ENCODE peak calls at places on chromosomes 7 and 10, in nine cellular contexts. One of them, this sample, is unnamed.

GRCh38 chr10:69057261-69057950 is 30.5 kb upstream of the SRGN start:
- DNase-seq in NCI-H1105: no peak
- DNase-seq in AG04450: no peak
- DNase-seq in Daoy: no peak
- DNase-seq in amniotic epithelial cell: no peak
- DNase-seq in nucleus accumbens: peak; percentile 19
- DNase-seq in T-helper 17 cell: no peak
- DNase-seq in LNCaP clone FGC: no peak
- DNase-seq in GM12892: no peak
- DNase-seq in this sample: no peak

GRCh38 chr7:45874408-45875131 is 1.7 kb upstream of the CCDC201 start:
- DNase-seq in Daoy: peak; percentile 87
- DNase-seq in T-helper 17 cell: no peak
- DNase-seq in GM12892: no peak
- DNase-seq in LNCaP clone FGC: no peak
- DNase-seq in nucleus accumbens: no peak
- DNase-seq in amniotic epithelial cell: peak; percentile 94
- DNase-seq in AG04450: peak; percentile 45
- DNase-seq in NCI-H1105: no peak
- DNase-seq in this sample: peak; percentile 83

GRCh38 chr10:101011517-101012423 is 12.2 kb downstream of the LZTS2 start:
- DNase-seq in amniotic epithelial cell: peak; percentile 9
- DNase-seq in LNCaP clone FGC: no peak
- DNase-seq in Daoy: no peak
- DNase-seq in GM12892: no peak
- DNase-seq in AG04450: no peak
- DNase-seq in nucleus accumbens: peak; percentile 15
- DNase-seq in T-helper 17 cell: no peak
- DNase-seq in NCI-H1105: no peak
- DNase-seq in this sample: no peak

GRCh38 chr7:32275216-32275979 is 205.2 kb upstream of the PDE1C start:
- DNase-seq in GM12892: no peak
- DNase-seq in nucleus accumbens: no peak
- DNase-seq in AG04450: no peak
- DNase-seq in amniotic epithelial cell: no peak
- DNase-seq in LNCaP clone FGC: no peak
- DNase-seq in NCI-H1105: no peak
- DNase-seq in Daoy: peak; percentile 86
- DNase-seq in T-helper 17 cell: no peak
- DNase-seq in this sample: peak; percentile 28

GRCh38 chr7:100914879-100915442 is 19.3 kb upstream of the ACHE start:
- DNase-seq in LNCaP clone FGC: no peak
- DNase-seq in GM12892: no peak
- DNase-seq in Daoy: peak; percentile 80
- DNase-seq in nucleus accumbens: no peak
- DNase-seq in NCI-H1105: no peak
- DNase-seq in AG04450: no peak
- DNase-seq in T-helper 17 cell: no peak
- DNase-seq in amniotic epithelial cell: no peak
- DNase-seq in this sample: peak; percentile 33

GRCh38 chr10:110455440-110455839 is 42.3 kb upstream of the DUSP5 start:
- DNase-seq in LNCaP clone FGC: no peak
- DNase-seq in Daoy: no peak
- DNase-seq in amniotic epithelial cell: no peak
- DNase-seq in AG04450: no peak
- DNase-seq in GM12892: no peak
- DNase-seq in nucleus accumbens: no peak
- DNase-seq in T-helper 17 cell: no peak
- DNase-seq in NCI-H1105: no peak
- DNase-seq in this sample: no peak

GRCh38 chr10:62772186-62772950 is 32.2 kb upstream of the ADO start:
- DNase-seq in Daoy: no peak
- DNase-seq in NCI-H1105: no peak
- DNase-seq in LNCaP clone FGC: no peak
- DNase-seq in GM12892: no peak
- DNase-seq in AG04450: no peak
- DNase-seq in nucleus accumbens: no peak
- DNase-seq in T-helper 17 cell: no peak
- DNase-seq in amniotic epithelial cell: no peak
- DNase-seq in this sample: peak; percentile 56

GRCh38 chr10:44752451-44753441 is 158.4 kb upstream of the TMEM72 start:
- DNase-seq in nucleus accumbens: no peak
- DNase-seq in T-helper 17 cell: no peak
- DNase-seq in Daoy: peak; percentile 85
- DNase-seq in GM12892: no peak
- DNase-seq in NCI-H1105: no peak
- DNase-seq in amniotic epithelial cell: peak; percentile 39
- DNase-seq in AG04450: peak; percentile 79
- DNase-seq in LNCaP clone FGC: peak; percentile 100
- DNase-seq in this sample: peak; percentile 90

GRCh38 chr10:71242621-71243009 is 30.2 kb downstream of the UNC5B start:
- DNase-seq in T-helper 17 cell: no peak
- DNase-seq in GM12892: no peak
- DNase-seq in NCI-H1105: no peak
- DNase-seq in nucleus accumbens: no peak
- DNase-seq in AG04450: no peak
- DNase-seq in Daoy: no peak
- DNase-seq in amniotic epithelial cell: no peak
- DNase-seq in LNCaP clone FGC: no peak
- DNase-seq in this sample: no peak

GRCh38 chr10:130301026-130301892 is 165.1 kb downstream of the GLRX3 start:
- DNase-seq in Daoy: peak; percentile 81
- DNase-seq in NCI-H1105: no peak
- DNase-seq in LNCaP clone FGC: peak; percentile 41
- DNase-seq in AG04450: no peak
- DNase-seq in nucleus accumbens: no peak
- DNase-seq in GM12892: no peak
- DNase-seq in T-helper 17 cell: peak; percentile 56
- DNase-seq in amniotic epithelial cell: peak; percentile 41
- DNase-seq in this sample: no peak

GRCh38 chr7:140541513-140542192 is 62.3 kb upstream of the MKRN1 start:
- DNase-seq in Daoy: peak; percentile 91
- DNase-seq in T-helper 17 cell: no peak
- DNase-seq in amniotic epithelial cell: peak; percentile 95
- DNase-seq in AG04450: peak; percentile 82
- DNase-seq in NCI-H1105: peak; percentile 86
- DNase-seq in LNCaP clone FGC: no peak
- DNase-seq in GM12892: no peak
- DNase-seq in nucleus accumbens: no peak
- DNase-seq in this sample: peak; percentile 97

GRCh38 chr7:43869898-43870240 is 552 bp upstream of the MRPS24 start:
- DNase-seq in T-helper 17 cell: no peak
- DNase-seq in Daoy: peak; percentile 94
- DNase-seq in LNCaP clone FGC: no peak
- DNase-seq in NCI-H1105: no peak
- DNase-seq in nucleus accumbens: no peak
- DNase-seq in amniotic epithelial cell: peak; percentile 93
- DNase-seq in GM12892: no peak
- DNase-seq in AG04450: peak; percentile 86
- DNase-seq in this sample: peak; percentile 97

GRCh38 chr10:112330154-112330553 is 43.8 kb upstream of the ACSL5 start:
- DNase-seq in amniotic epithelial cell: no peak
- DNase-seq in Daoy: no peak
- DNase-seq in nucleus accumbens: no peak
- DNase-seq in GM12892: no peak
- DNase-seq in T-helper 17 cell: no peak
- DNase-seq in AG04450: no peak
- DNase-seq in LNCaP clone FGC: no peak
- DNase-seq in NCI-H1105: no peak
- DNase-seq in this sample: no peak

GRCh38 chr10:34766811-34767516 is 48.1 kb downstream of the PARD3 start:
- DNase-seq in nucleus accumbens: no peak
- DNase-seq in Daoy: no peak
- DNase-seq in NCI-H1105: no peak
- DNase-seq in GM12892: no peak
- DNase-seq in amniotic epithelial cell: no peak
- DNase-seq in AG04450: no peak
- DNase-seq in T-helper 17 cell: no peak
- DNase-seq in LNCaP clone FGC: no peak
- DNase-seq in this sample: no peak

GRCh38 chr7:158279539-158280466 is 307.8 kb downstream of the PTPRN2 start:
- DNase-seq in NCI-H1105: no peak
- DNase-seq in AG04450: no peak
- DNase-seq in GM12892: no peak
- DNase-seq in amniotic epithelial cell: no peak
- DNase-seq in nucleus accumbens: no peak
- DNase-seq in T-helper 17 cell: no peak
- DNase-seq in Daoy: no peak
- DNase-seq in LNCaP clone FGC: no peak
- DNase-seq in this sample: no peak

GRCh38 chr7:5699951-5700384 is 81.5 kb downstream of the RNF216 start:
- DNase-seq in Daoy: peak; percentile 30
- DNase-seq in NCI-H1105: no peak
- DNase-seq in GM12892: no peak
- DNase-seq in T-helper 17 cell: peak; percentile 61
- DNase-seq in AG04450: no peak
- DNase-seq in amniotic epithelial cell: peak; percentile 60
- DNase-seq in nucleus accumbens: peak; percentile 62
- DNase-seq in LNCaP clone FGC: no peak
- DNase-seq in this sample: no peak

GRCh38 chr7:44867073-44867990 is 18.0 kb downstream of the PURB start:
- DNase-seq in nucleus accumbens: peak; percentile 48
- DNase-seq in amniotic epithelial cell: peak; percentile 92
- DNase-seq in T-helper 17 cell: no peak
- DNase-seq in Daoy: peak; percentile 94
- DNase-seq in LNCaP clone FGC: no peak
- DNase-seq in AG04450: peak; percentile 64
- DNase-seq in NCI-H1105: no peak
- DNase-seq in GM12892: no peak
- DNase-seq in this sample: peak; percentile 88

GRCh38 chr7:155677688-155678087 is 33.2 kb downstream of the RBM33 start:
- DNase-seq in nucleus accumbens: no peak
- DNase-seq in Daoy: no peak
- DNase-seq in LNCaP clone FGC: no peak
- DNase-seq in AG04450: no peak
- DNase-seq in GM12892: no peak
- DNase-seq in NCI-H1105: no peak
- DNase-seq in amniotic epithelial cell: no peak
- DNase-seq in T-helper 17 cell: no peak
- DNase-seq in this sample: no peak

GRCh38 chr10:125159932-125160855 is at the start of gene CTBP2:
- DNase-seq in amniotic epithelial cell: peak; percentile 43
- DNase-seq in NCI-H1105: no peak
- DNase-seq in Daoy: peak; percentile 56
- DNase-seq in AG04450: no peak
- DNase-seq in nucleus accumbens: peak; percentile 45
- DNase-seq in LNCaP clone FGC: no peak
- DNase-seq in GM12892: no peak
- DNase-seq in T-helper 17 cell: no peak
- DNase-seq in this sample: peak; percentile 54

GRCh38 chr7:92916751-92917369 is 80.5 kb upstream of the CDK6 start:
- DNase-seq in amniotic epithelial cell: peak; percentile 88
- DNase-seq in LNCaP clone FGC: no peak
- DNase-seq in Daoy: peak; percentile 81
- DNase-seq in T-helper 17 cell: no peak
- DNase-seq in AG04450: no peak
- DNase-seq in nucleus accumbens: no peak
- DNase-seq in GM12892: no peak
- DNase-seq in NCI-H1105: peak; percentile 85
- DNase-seq in this sample: peak; percentile 77

GRCh38 chr10:103693070-103693811 is 162.1 kb downstream of the SH3PXD2A start:
- DNase-seq in Daoy: peak; percentile 29
- DNase-seq in NCI-H1105: no peak
- DNase-seq in GM12892: peak; percentile 69
- DNase-seq in amniotic epithelial cell: no peak
- DNase-seq in T-helper 17 cell: no peak
- DNase-seq in LNCaP clone FGC: no peak
- DNase-seq in AG04450: no peak
- DNase-seq in nucleus accumbens: peak; percentile 54
- DNase-seq in this sample: no peak

GRCh38 chr7:80002865-80003264 is 131.8 kb upstream of the GNAI1 start:
- DNase-seq in Daoy: no peak
- DNase-seq in AG04450: no peak
- DNase-seq in NCI-H1105: no peak
- DNase-seq in LNCaP clone FGC: no peak
- DNase-seq in amniotic epithelial cell: no peak
- DNase-seq in T-helper 17 cell: no peak
- DNase-seq in nucleus accumbens: no peak
- DNase-seq in GM12892: no peak
- DNase-seq in this sample: no peak

GRCh38 chr10:5360318-5360915 is 4.3 kb upstream of the UCN3 start:
- DNase-seq in Daoy: no peak
- DNase-seq in nucleus accumbens: no peak
- DNase-seq in AG04450: no peak
- DNase-seq in NCI-H1105: no peak
- DNase-seq in T-helper 17 cell: no peak
- DNase-seq in LNCaP clone FGC: peak; percentile 67
- DNase-seq in GM12892: no peak
- DNase-seq in amniotic epithelial cell: no peak
- DNase-seq in this sample: no peak

GRCh38 chr7:45581271-45581780 is 7.2 kb downstream of the ADCY1 start:
- DNase-seq in NCI-H1105: no peak
- DNase-seq in nucleus accumbens: no peak
- DNase-seq in Daoy: no peak
- DNase-seq in AG04450: no peak
- DNase-seq in LNCaP clone FGC: no peak
- DNase-seq in T-helper 17 cell: no peak
- DNase-seq in amniotic epithelial cell: no peak
- DNase-seq in GM12892: no peak
- DNase-seq in this sample: no peak

GRCh38 chr10:75508239-75508813 is 76.9 kb downstream of the LRMDA start:
- DNase-seq in GM12892: no peak
- DNase-seq in NCI-H1105: no peak
- DNase-seq in LNCaP clone FGC: no peak
- DNase-seq in Daoy: peak; percentile 76
- DNase-seq in T-helper 17 cell: no peak
- DNase-seq in AG04450: no peak
- DNase-seq in nucleus accumbens: no peak
- DNase-seq in amniotic epithelial cell: peak; percentile 98
- DNase-seq in this sample: peak; percentile 3

GRCh38 chr10:110972231-110973134 is 53.1 kb downstream of the SHOC2 start:
- DNase-seq in AG04450: no peak
- DNase-seq in T-helper 17 cell: no peak
- DNase-seq in Daoy: no peak
- DNase-seq in amniotic epithelial cell: no peak
- DNase-seq in NCI-H1105: no peak
- DNase-seq in LNCaP clone FGC: no peak
- DNase-seq in GM12892: no peak
- DNase-seq in nucleus accumbens: no peak
- DNase-seq in this sample: no peak

This sample was measured in RPMI7951.